ENCODE peak calls at places on chromosomes 1 and 21, in four cellular contexts. Y, L, H and I are unnamed samples. For H3K4me1, the result is how much of the 10 kb centered on the place peaks cover.

GRCh38 chr21:15430023-15430422 is 299.8 kb upstream of the USP25 start:
- DNase-seq in Y (no peak), L (no peak), H (no peak), I (no peak)

GRCh38 chr1:229980009-229980408 is 87.0 kb upstream of the GALNT2 start:
- DNase-seq in Y (no peak), L (no peak), H (no peak), I (no peak)

GRCh38 chr1:108512239-108513071 is 47.4 kb upstream of the EEIG2 start:
- DNase-seq in Y (peak), L (no peak), H (no peak), I (no peak)

GRCh38 chr1:218969021-218969420 is 204.7 kb upstream of the LYPLAL1 start:
- DNase-seq in Y (no peak), L (no peak), H (no peak), I (no peak)

GRCh38 chr1:225819346-225820192 is 9.6 kb downstream of the EPHX1 start:
- DNase-seq in Y (no peak), L (no peak), H (no peak), I (no peak)

GRCh38 chr1:44405041-44405803 is at the start of gene RNF220:
- DNase-seq in Y (peak), L (no peak), H (no peak), I (peak)

GRCh38 chr1:230191079-230191478 is 124.0 kb downstream of the GALNT2 start:
- DNase-seq in Y (no peak), L (no peak), H (no peak), I (peak)

GRCh38 chr1:32099426-32099825 is 8.4 kb upstream of the KPNA6 start:
- DNase-seq in Y (no peak), L (no peak), H (no peak), I (no peak)

GRCh38 chr1:9687120-9687875 is 35.8 kb downstream of the PIK3CD start:
- DNase-seq in Y (peak), L (peak), H (peak), I (peak)

GRCh38 chr1:169105434-169106094 is 926 bp upstream of the ATP1B1 start:
- DNase-seq in Y (peak), L (peak), H (no peak), I (peak)

GRCh38 chr1:61120998-61121397 is 38.6 kb downstream of the NFIA start:
- DNase-seq in Y (no peak), L (no peak), H (no peak), I (no peak)

GRCh38 chr1:61119085-61119484 is 36.7 kb downstream of the NFIA start:
- DNase-seq in Y (no peak), L (no peak), H (no peak), I (no peak)

GRCh38 chr1:61121631-61122030 is 39.3 kb downstream of the NFIA start:
- DNase-seq in Y (no peak), L (no peak), H (no peak), I (no peak)

GRCh38 chr1:61122389-61122788 is 40.0 kb downstream of the NFIA start:
- DNase-seq in Y (no peak), L (no peak), H (no peak), I (no peak)

DNA sequence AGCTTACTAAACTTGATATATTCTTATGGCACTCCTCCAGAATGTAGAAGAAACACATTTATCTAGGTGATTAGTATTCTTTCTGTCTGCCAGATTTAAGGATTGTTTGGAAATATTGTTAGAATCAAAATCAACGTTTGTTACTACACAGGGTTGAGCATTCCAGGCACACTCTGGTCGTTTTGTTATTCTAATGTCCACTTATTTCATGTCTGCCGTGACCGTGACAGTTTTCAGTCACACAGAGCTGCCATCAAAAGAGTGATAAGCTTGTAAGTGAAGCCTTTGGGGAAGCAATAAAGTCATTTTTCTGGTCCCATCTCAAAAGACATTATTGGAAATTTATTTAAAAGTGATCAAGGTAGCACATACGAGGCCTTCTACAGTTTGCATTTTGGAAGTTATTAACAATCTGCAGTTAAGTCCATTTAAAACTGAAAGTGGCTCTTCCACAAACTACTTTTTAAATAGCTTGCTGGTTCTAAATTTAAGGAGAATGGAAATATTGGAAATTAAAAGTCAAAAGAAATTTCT is 38.0 kb downstream of the NFIA start:
- DNase-seq in Y (no peak), L (no peak), H (no peak), I (no peak)
- H3K4me1 ChIP-seq in Y (under half), L (under half), H (under half), I (under half)

GRCh38 chr1:37479255-37480124 is 5.1 kb downstream of the ZC3H12A start:
- DNase-seq in Y (no peak), L (peak), H (peak), I (peak)
- H3K4me3 ChIP-seq in Y (no peak), L (peak), H (peak), I (peak)

DNA sequence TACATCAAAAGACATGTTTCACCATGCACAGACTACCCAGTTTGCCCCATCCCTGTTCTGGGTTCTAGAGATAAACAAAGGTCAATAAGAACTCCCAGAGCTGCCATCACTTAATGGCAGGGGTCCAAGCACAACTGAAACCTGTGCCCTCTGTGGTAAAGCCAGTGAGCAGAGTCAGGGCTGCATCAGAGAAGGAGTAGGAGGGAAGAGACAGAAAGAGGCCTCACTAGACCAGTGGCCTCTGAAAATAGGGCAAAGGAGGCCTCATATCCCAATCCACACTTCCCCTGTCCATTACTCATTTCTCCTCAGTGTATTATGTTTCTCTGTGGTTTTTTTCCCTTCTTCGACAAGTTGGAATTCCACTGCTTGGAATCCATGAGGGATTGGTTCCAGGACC is 10.2 kb downstream of the ATP1A2 start:
- DNase-seq in Y (no peak), L (no peak), H (no peak), I (no peak)
- H3K27ac ChIP-seq in Y (no peak), L (no peak), H (no peak), I (peak)

GRCh38 chr1:181097242-181097641 is 8.7 kb downstream of the IER5 start:
- DNase-seq in Y (no peak), L (no peak), H (no peak), I (no peak)
- H3K4me1 ChIP-seq in Y (half or more), L (under half), H (under half), I (half or more)

DNA sequence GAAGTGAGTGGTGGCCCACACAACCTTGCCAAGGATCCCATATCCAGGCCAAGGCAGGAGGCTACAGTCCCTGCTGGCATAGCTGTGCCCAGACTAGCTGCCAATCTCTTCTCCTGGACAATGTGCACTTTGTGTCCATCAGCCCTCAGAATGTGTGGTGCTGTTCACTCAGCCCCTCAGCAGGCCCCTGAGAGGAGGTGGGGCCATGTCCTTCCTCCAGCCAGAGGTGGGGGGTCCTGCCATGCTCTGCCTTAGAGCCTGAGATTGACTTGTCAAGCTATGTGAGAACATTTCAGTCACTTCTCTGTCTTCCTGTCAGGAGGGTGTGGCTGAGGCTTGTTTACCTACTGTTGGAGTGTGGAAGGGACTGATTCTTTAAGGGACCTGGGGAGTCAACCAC is 1.4 kb downstream of the NCF2 start:
- DNase-seq in Y (no peak), L (no peak), H (no peak), I (no peak)
- H3K4me3 ChIP-seq in Y (no peak), L (no peak), H (no peak), I (no peak)

GRCh38 chr1:92797961-92798360 is 13.1 kb upstream of the EVI5 start:
- DNase-seq in Y (no peak), L (no peak), H (no peak), I (no peak)
- H3K27ac ChIP-seq in Y (no peak), L (no peak), H (no peak), I (no peak)